ENCODE peak calls at places on chromosomes 2 and 18, in eight cellular contexts. X is GM12891, K is stomach, S is ovary, A is uterus, P is endothelial cell of umbilical vein, L is GM12878, F is lower leg skin. U is an unnamed sample.

GRCh38 chr2:207397917-207398655 is 131.7 kb upstream of the CREB1 start:
- DNase-seq in X (no peak), K (no peak), S (no peak), A (no peak), P (no peak), L (no peak), F (no peak), U (no peak)

GRCh38 chr2:121611730-121612705 is 37.2 kb downstream of the CLASP1 start:
- DNase-seq in X (no peak), K (no peak), S (no peak), A (no peak), P (no peak), L (no peak), F (no peak), U (peak)

GRCh38 chr2:239927424-239927981 is 97.6 kb downstream of the NDUFA10 start:
- DNase-seq in X (no peak), K (peak), S (no peak), A (peak), P (peak), L (no peak), F (no peak), U (peak)

GRCh38 chr2:149858916-149859634 is 271.5 kb upstream of the MMADHC start:
- DNase-seq in X (no peak), K (no peak), S (no peak), A (no peak), P (peak), L (no peak), F (peak), U (no peak)

GRCh38 chr2:195026261-195026660 is 630.8 kb upstream of the SLC39A10 start:
- DNase-seq in X (no peak), K (no peak), S (no peak), A (no peak), P (no peak), L (no peak), F (no peak), U (no peak)

GRCh38 chr18:63376493-63377053 is 9.6 kb upstream of the KDSR start:
- DNase-seq in X (no peak), K (no peak), S (no peak), A (no peak), P (no peak), L (no peak), F (no peak), U (no peak)

GRCh38 chr2:30689496-30690125 is 117.6 kb downstream of the CAPN13 start:
- DNase-seq in X (no peak), K (no peak), S (no peak), A (no peak), P (no peak), L (no peak), F (no peak), U (no peak)

GRCh38 chr2:129010262-129010661 is 691.6 kb upstream of the HS6ST1 start:
- DNase-seq in X (no peak), K (no peak), S (no peak), A (no peak), P (no peak), L (no peak), F (no peak), U (no peak)

GRCh38 chr2:65075176-65075575 is 19.0 kb downstream of the CEP68 start:
- DNase-seq in X (no peak), K (no peak), S (no peak), A (no peak), P (no peak), L (no peak), F (no peak), U (no peak)

GRCh38 chr2:99960724-99961566 is 181.4 kb downstream of the AFF3 start:
- DNase-seq in X (no peak), K (peak), S (peak), A (no peak), P (no peak), L (no peak), F (no peak), U (no peak)

GRCh38 chr18:36672437-36673344 is 156.1 kb downstream of the TPGS2 start:
- DNase-seq in X (no peak), K (no peak), S (no peak), A (no peak), P (no peak), L (no peak), F (peak), U (no peak)

GRCh38 chr2:128727914-128728313 is 409.2 kb upstream of the HS6ST1 start:
- DNase-seq in X (no peak), K (no peak), S (no peak), A (peak), P (no peak), L (no peak), F (peak), U (no peak)

GRCh38 chr18:21053127-21053526 is 58.5 kb downstream of the ROCK1 start:
- DNase-seq in X (no peak), K (no peak), S (no peak), A (no peak), P (no peak), L (no peak), F (no peak), U (no peak)

GRCh38 chr18:10923671-10924070 is 225.7 kb downstream of the PIEZO2 start:
- DNase-seq in X (no peak), K (no peak), S (no peak), A (no peak), P (no peak), L (no peak), F (no peak), U (no peak)

GRCh38 chr2:191018663-191019119 is 4.7 kb upstream of the STAT1 start:
- DNase-seq in X (no peak), K (no peak), S (no peak), A (no peak), P (no peak), L (no peak), F (no peak), U (no peak)

GRCh38 chr2:36485521-36485920 is 112.4 kb downstream of the FEZ2 start:
- DNase-seq in X (no peak), K (no peak), S (no peak), A (no peak), P (peak), L (no peak), F (no peak), U (no peak)

GRCh38 chr2:125745514-125745913 is 910.4 kb upstream of the GYPC start:
- DNase-seq in X (no peak), K (no peak), S (no peak), A (no peak), P (no peak), L (peak), F (no peak), U (peak)

GRCh38 chr2:54429811-54430600 is 26.1 kb upstream of the SPTBN1 start:
- DNase-seq in X (no peak), K (no peak), S (no peak), A (no peak), P (peak), L (no peak), F (no peak), U (peak)

GRCh38 chr2:195934484-195934883 is 134.2 kb downstream of the DNAH7 start:
- DNase-seq in X (no peak), K (no peak), S (no peak), A (no peak), P (no peak), L (no peak), F (no peak), U (no peak)

GRCh38 chr2:83072767-83073166 is 1386.3 kb downstream of the SUCLG1 start:
- DNase-seq in X (no peak), K (no peak), S (no peak), A (no peak), P (no peak), L (no peak), F (no peak), U (no peak)

GRCh38 chr2:508121-508520 is 169.1 kb downstream of the TMEM18 start:
- DNase-seq in X (no peak), K (no peak), S (no peak), A (no peak), P (no peak), L (no peak), F (no peak), U (no peak)

GRCh38 chr2:19848952-19849351 is 52.8 kb downstream of the TTC32 start:
- DNase-seq in X (no peak), K (no peak), S (no peak), A (no peak), P (no peak), L (no peak), F (no peak), U (no peak)

GRCh38 chr2:237483018-237483731 is 3.9 kb upstream of the MLPH start:
- DNase-seq in X (no peak), K (peak), S (no peak), A (no peak), P (peak), L (no peak), F (peak), U (no peak)

GRCh38 chr2:237479747-237480146 is 7.3 kb upstream of the MLPH start:
- DNase-seq in X (no peak), K (no peak), S (no peak), A (no peak), P (no peak), L (no peak), F (no peak), U (no peak)

GRCh38 chr2:237480988-237481387 is 6.1 kb upstream of the MLPH start:
- DNase-seq in X (no peak), K (no peak), S (no peak), A (no peak), P (no peak), L (no peak), F (no peak), U (no peak)

GRCh38 chr2:237485304-237485703 is 1.7 kb upstream of the MLPH start:
- DNase-seq in X (no peak), K (no peak), S (no peak), A (no peak), P (no peak), L (no peak), F (no peak), U (no peak)

DNA sequence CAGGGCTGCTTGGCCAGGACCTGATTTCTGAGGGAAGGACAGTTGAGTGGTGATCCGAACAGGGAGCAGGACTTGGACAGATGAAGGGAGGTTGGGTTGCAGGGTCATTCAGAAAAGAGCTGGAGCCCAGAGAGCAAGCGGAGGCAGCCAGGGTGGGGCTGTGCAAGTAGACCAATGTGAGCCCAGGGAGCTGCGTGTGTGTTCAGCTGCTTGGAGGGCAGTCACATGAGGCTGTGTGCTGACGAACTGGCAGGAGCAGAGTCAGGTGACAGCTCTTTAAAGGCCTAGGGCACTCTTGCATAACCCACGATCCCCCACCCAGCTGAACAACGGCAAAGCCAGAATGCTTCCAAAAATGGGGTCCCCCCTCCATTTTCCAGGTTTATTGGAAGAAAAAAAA is 4.6 kb upstream of the MLPH start:
- DNase-seq in X (no peak), K (peak), S (peak), A (peak), P (no peak), L (no peak), F (peak), U (peak)
- TF ChIP-seq POLR2A in X (no peak), K (no peak), S (no peak), A (no peak), P (no peak), L (no peak), F (no peak), U (peak)

GRCh38 chr2:181891966-181892794 is 650 bp downstream of the ITPRID2 start:
- DNase-seq in X (peak), K (peak), S (peak), A (peak), P (peak), L (no peak), F (peak), U (peak)
- TF ChIP-seq POLR2A in X (no peak), K (no peak), S (peak), A (no peak), P (peak), L (peak), F (no peak), U (peak)

GRCh38 chr18:47150029-47150823 is at the start of gene HDHD2:
- DNase-seq in X (peak), K (peak), S (peak), A (peak), P (peak), L (no peak), F (peak), U (peak)
- TF ChIP-seq POLR2A in X (peak), K (no peak), S (peak), A (peak), P (peak), L (peak), F (no peak), U (peak)

DNA sequence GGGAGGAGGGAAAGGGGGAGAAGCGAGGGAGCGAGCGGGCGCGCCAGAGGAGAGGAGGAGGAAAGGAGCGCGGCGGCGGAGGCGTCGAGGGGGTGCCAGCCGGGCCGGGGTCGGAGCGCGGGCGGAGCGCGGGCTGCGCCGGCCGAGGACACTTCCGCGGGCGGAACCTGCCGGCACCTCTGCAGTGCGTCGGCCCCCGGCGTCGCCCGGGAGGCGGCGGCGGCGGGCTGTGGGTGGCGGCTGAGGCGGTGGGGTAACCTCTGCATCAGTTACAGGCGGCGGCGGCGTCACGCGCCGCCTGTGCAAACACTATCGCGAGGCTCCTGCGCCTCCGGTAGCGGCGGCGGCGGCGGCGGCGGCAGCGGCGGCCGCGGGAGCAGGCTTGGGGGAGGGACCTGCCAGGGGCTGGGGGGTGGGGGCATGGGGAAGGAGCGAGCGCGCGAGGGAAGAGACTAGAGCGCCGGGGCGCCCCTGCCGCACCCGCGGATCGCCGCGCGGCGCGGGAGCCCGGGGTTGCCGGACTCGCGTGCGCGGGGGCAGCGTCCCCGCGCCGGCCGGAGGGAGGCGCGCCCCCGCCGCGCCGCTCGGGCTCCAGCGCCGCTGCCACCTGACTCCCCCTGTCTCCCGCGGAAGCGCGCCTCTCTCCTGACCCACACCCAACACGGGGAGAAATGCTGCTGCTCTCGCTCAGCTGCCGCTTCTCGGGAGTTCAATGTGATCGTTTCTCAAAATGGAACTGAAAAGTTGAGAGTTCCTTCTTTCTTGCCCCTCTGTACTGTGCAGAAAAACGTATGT is at the start of gene TLK1:
- DNase-seq in X (peak), K (peak), S (peak), A (peak), P (peak), L (peak), F (peak), U (peak)
- TF ChIP-seq POLR2A in X (peak), K (no peak), S (peak), A (no peak), P (no peak), L (peak), F (no peak), U (peak)

DNA sequence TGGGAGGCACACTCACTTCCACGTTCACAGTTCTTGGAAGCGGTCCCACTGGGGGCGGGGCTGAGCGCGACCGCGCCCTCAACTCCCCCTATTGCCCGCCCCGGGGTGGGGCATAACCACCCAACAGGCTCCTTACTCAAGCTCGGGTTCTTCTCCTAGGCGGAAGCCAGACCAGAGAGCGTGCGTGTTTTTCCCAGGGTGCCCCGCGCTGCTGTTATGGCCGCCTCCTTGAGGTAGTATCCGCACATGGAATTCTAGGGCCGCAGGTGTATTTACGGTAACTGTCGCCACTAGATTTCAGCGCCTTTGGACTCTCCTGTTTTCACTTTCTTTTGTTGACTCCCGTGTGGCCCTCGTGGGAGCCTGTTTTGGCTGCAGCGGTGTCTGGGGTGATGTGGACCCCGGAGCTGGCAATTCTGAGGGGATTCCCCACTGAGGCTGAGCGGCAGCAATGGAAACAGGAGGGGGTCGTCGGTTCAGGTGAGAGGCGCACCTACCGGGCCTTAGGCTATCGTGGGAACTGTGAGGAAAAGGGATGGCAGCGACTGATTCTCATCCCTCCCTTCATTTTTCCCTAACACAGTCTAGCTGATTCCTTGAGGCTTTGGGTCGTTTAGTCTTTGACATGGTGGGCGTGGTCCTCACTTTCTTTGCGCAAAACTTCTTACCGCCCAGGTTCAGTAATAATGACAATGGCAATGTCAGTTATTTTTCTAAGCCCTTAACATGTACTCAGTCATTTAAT is at the start of gene TTC27:
- DNase-seq in X (peak), K (peak), S (peak), A (peak), P (peak), L (peak), F (peak), U (peak)
- TF ChIP-seq POLR2A in X (peak), K (no peak), S (no peak), A (no peak), P (peak), L (peak), F (no peak), U (peak)

GRCh38 chr2:235493775-235494715 is at the start of gene AGAP1:
- DNase-seq in X (no peak), K (peak), S (peak), A (peak), P (peak), L (no peak), F (peak), U (peak)
- TF ChIP-seq POLR2A in X (no peak), K (no peak), S (no peak), A (no peak), P (peak), L (no peak), F (no peak), U (no peak)

DNA sequence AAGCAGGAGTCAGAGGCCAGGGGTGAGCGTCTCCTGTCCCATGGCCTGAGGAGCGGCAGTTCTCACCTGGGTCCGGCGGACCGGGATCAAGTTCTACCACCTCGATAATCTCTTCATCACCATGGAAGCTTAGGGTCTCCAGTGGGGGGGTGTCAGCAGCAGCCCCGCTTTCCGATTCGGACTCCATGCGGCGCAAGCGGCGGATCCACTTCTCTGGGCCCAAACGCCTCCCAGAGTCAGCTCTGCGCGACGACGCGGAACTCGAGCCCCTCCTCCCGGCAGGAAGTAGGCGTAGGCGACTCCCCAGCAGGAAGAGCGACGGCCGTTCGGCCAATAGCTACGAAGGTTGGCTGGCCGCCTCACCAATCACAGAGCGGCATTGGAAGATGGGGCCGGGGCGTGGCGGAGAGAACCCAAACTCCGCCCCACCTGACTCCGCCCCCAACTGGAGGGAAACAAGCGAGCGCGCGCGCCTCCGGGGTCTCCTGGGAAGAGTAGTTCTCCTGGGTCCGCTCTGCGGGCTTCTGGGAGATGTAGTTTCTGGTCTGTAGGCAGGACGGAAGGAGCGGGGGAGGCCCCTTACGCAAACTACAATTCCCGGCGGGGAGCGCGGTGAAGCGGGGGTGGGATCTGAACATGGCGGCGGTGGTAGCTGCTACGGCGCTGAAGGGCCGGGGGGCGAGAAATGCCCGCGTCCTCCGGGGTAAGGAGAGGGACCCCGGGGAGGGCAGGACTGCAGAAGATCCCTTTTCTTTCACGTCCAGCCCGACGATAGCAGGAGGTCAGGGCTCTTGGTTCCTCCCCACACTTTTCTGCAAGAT is at the start of the genes AAMP and PNKD:
- DNase-seq in X (peak), K (peak), S (peak), A (peak), P (peak), L (peak), F (peak), U (peak)
- TF ChIP-seq POLR2A in X (peak), K (no peak), S (peak), A (peak), P (peak), L (peak), F (peak), U (peak)

DNA sequence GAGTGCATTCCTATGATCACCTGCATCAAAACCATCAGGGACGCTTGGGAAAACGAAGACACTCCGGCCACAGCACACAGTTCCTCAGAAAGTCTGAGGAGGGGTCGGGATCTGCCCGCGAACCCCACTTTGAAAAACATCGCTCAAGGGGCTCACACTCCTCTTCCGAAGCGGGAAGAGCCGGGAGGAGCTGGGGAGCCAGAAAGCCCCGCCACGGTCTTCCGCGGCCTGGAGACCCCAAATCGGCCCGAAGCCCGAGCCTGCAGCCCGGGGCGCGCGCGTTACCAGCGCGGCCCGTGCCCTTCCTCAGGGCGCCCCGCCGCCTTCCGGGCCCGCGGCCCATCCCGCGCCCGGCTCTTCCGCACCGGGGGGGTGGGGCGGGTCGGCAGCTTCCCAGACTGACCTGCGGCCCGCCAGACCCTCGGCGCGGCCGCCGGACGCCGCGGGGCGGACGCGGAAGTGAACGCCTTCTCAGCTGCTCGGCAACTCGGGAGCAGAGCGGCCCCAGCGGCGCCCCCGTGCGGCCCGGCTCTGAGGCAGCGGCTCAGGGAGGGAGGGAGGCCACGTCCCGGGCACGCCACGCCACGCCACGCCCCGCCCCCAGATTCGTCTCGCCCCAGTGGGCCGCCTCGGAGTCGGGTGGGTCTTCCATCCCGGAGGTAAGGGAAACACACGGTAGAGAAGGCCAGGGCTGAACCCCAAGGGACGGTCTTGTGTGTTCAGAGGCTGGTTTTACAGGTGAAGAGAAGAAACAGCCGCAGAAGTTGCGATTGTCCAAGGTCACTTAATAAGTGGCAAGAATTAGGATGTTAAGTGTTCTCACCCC is at the start of gene KCTD18:
- DNase-seq in X (peak), K (peak), S (peak), A (peak), P (peak), L (peak), F (peak), U (peak)
- TF ChIP-seq POLR2A in X (peak), K (no peak), S (peak), A (peak), P (peak), L (peak), F (peak), U (peak)

U was measured in erythroblast.